ENCODE peak calls at places on chromosomes 1 and 21, in nine cellular contexts. S is cardiac muscle cell, B is heart right ventricle, C is astrocyte of the spinal cord, G is cardiac fibroblast, Q is IMR-90, A is lung, H is lower lobe of right lung, W is neural progenitor cell. Z is an unnamed sample.
A peak's percentile ranks its signal among the peaks of the same experiment; 100 is the strongest.

GRCh38 chr1:9121891-9122409 is 7.0 kb downstream of the GPR157 start:
- DNase-seq in S (no peak), B (no peak), C (no peak), G (no peak), Q (no peak), A (no peak), H (no peak), W (no peak), Z (no peak)

GRCh38 chr1:119318466-119319309 is 49.9 kb upstream of the HAO2 start:
- DNase-seq in S (no peak), B (no peak), C (no peak), G (no peak), Q (no peak), A (no peak), H (no peak), W (no peak), Z (no peak)

GRCh38 chr1:108896160-108897150 is 19.7 kb downstream of the GPSM2 start:
- DNase-seq in S (no peak), B (no peak), C (peak; percentile 27), G (no peak), Q (peak; percentile 66), A (no peak), H (no peak), W (no peak), Z (no peak)

GRCh38 chr1:182348916-182349747 is 42.5 kb downstream of the GLUL start:
- DNase-seq in S (peak; percentile 18), B (peak; percentile 71), C (no peak), G (no peak), Q (no peak), A (no peak), H (no peak), W (no peak), Z (peak; percentile 17)

GRCh38 chr1:199029401-199029800 is 390.6 kb downstream of the PTPRC start:
- DNase-seq in S (peak; percentile 30), B (no peak), C (peak; percentile 68), G (peak; percentile 54), Q (peak; percentile 77), A (no peak), H (no peak), W (no peak), Z (no peak)

GRCh38 chr1:24393892-24394291 is 19.7 kb downstream of the STPG1 start:
- DNase-seq in S (peak; percentile 57), B (no peak), C (peak; percentile 61), G (peak; percentile 62), Q (peak; percentile 81), A (peak; percentile 15), H (no peak), W (no peak), Z (no peak)

GRCh38 chr1:38923607-38924006 is 18.0 kb downstream of the RHBDL2 start:
- DNase-seq in S (no peak), B (no peak), C (no peak), G (peak; percentile 19), Q (no peak), A (no peak), H (no peak), W (no peak), Z (no peak)

GRCh38 chr1:55696891-55697290 is 481.7 kb upstream of the USP24 start:
- DNase-seq in S (no peak), B (no peak), C (no peak), G (peak; percentile 39), Q (peak; percentile 32), A (no peak), H (no peak), W (no peak), Z (no peak)

GRCh38 chr1:220983877-220984635 is 104.8 kb downstream of the HLX start:
- DNase-seq in S (no peak), B (no peak), C (no peak), G (no peak), Q (no peak), A (no peak), H (no peak), W (peak; percentile 45), Z (no peak)

GRCh38 chr21:33991091-33991490 is 75.5 kb upstream of the ATP5PO start:
- DNase-seq in S (no peak), B (no peak), C (no peak), G (no peak), Q (no peak), A (no peak), H (no peak), W (no peak), Z (no peak)

GRCh38 chr1:150507912-150508864 is at the start of gene ECM1:
- DNase-seq in S (peak; percentile 78), B (peak; percentile 79), C (peak; percentile 73), G (peak; percentile 82), Q (peak; percentile 84), A (peak; percentile 45), H (peak; percentile 42), W (no peak), Z (no peak)

GRCh38 chr21:32061755-32062154 is 188.9 kb downstream of the HUNK start:
- DNase-seq in S (no peak), B (no peak), C (no peak), G (no peak), Q (no peak), A (no peak), H (no peak), W (no peak), Z (no peak)

GRCh38 chr1:100387644-100388350 is 35.5 kb downstream of the CDC14A start:
- DNase-seq in S (peak; percentile 7), B (no peak), C (peak; percentile 17), G (peak; percentile 44), Q (peak; percentile 64), A (no peak), H (no peak), W (no peak), Z (no peak)

GRCh38 chr21:43719748-43720538 is 1.0 kb downstream of the PDXK start:
- DNase-seq in S (no peak), B (no peak), C (no peak), G (no peak), Q (no peak), A (no peak), H (peak; percentile 76), W (peak; percentile 36), Z (no peak)

GRCh38 chr1:68313736-68314594 is 81.6 kb upstream of the WLS start:
- DNase-seq in S (no peak), B (no peak), C (no peak), G (peak; percentile 50), Q (no peak), A (no peak), H (no peak), W (peak; percentile 24), Z (no peak)
- H3K4me3 ChIP-seq in S (no peak overlapping the region), B (no peak overlapping the region), C (no peak overlapping the region), G (no peak overlapping the region), Q (no peak overlapping the region), A (no peak overlapping the region), H (no peak overlapping the region), W (no peak overlapping the region), Z (no peak overlapping the region)

GRCh38 chr1:94528826-94529225 is 12.7 kb downstream of the F3 start:
- DNase-seq in S (no peak), B (no peak), C (no peak), G (no peak), Q (no peak), A (no peak), H (no peak), W (no peak), Z (no peak)

GRCh38 chr1:94529416-94529815 is 12.1 kb downstream of the F3 start:
- DNase-seq in S (no peak), B (no peak), C (no peak), G (no peak), Q (no peak), A (no peak), H (no peak), W (no peak), Z (no peak)

GRCh38 chr1:94531664-94532063 is 9.9 kb downstream of the F3 start:
- DNase-seq in S (no peak), B (no peak), C (no peak), G (no peak), Q (no peak), A (no peak), H (no peak), W (no peak), Z (no peak)

GRCh38 chr1:94530373-94530878 is 11.1 kb downstream of the F3 start:
- DNase-seq in S (no peak), B (no peak), C (no peak), G (no peak), Q (no peak), A (no peak), H (no peak), W (no peak), Z (no peak)

DNA sequence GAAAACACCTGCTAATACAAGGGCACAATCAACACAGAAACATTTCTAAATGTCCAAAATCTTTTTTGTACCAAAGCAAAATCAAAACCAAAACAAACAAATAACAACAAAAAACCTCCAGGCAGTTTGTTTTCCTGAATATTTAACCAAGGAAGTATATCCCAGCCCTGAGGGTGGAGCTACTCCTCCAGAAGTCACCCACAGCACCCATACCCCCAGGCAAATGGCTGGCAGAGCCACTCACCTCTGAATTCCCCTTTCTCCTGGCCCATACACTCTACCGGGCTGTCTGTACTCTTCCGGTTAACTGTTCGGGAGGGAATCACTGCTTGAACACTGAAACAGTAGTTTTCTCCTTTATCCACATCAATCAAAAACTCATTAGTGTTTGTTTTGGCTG is 9.5 kb downstream of the F3 start:
- DNase-seq in S (no peak), B (no peak), C (no peak), G (no peak), Q (no peak), A (no peak), H (no peak), W (no peak), Z (no peak)
- TF ChIP-seq CTCF in S (no peak), B (no peak), C (no peak), G (no peak), Q (no peak), A (no peak), H (no peak), W (peak; percentile 25), Z (no peak)

GRCh38 chr1:31669786-31670582 is 25.3 kb upstream of the PEF1 start:
- DNase-seq in S (peak; percentile 70), B (peak; percentile 83), C (peak; percentile 68), G (peak; percentile 63), Q (peak; percentile 20), A (peak; percentile 86), H (peak; percentile 85), W (peak; percentile 34), Z (peak; percentile 68)

GRCh38 chr1:31668303-31668883 is 23.7 kb upstream of the PEF1 start:
- DNase-seq in S (no peak), B (no peak), C (no peak), G (no peak), Q (no peak), A (no peak), H (no peak), W (no peak), Z (no peak)

GRCh38 chr1:31670583-31670944 is 25.9 kb upstream of the PEF1 start:
- DNase-seq in S (no peak), B (no peak), C (no peak), G (no peak), Q (no peak), A (no peak), H (no peak), W (no peak), Z (no peak)

GRCh38 chr1:31671147-31671546 is 26.5 kb upstream of the PEF1 start:
- DNase-seq in S (no peak), B (no peak), C (no peak), G (no peak), Q (no peak), A (no peak), H (no peak), W (no peak), Z (no peak)

GRCh38 chr1:31669433-31669785 is 24.7 kb upstream of the PEF1 start:
- DNase-seq in S (no peak), B (no peak), C (no peak), G (no peak), Q (no peak), A (no peak), H (no peak), W (no peak), Z (no peak)
- H3K4me3 ChIP-seq in S (no peak overlapping the region), B (peak overlapping the region; percentile 6), C (no peak overlapping the region), G (no peak overlapping the region), Q (no peak overlapping the region), A (no peak overlapping the region), H (no peak overlapping the region), W (no peak overlapping the region), Z (peak overlapping the region; percentile 32)

GRCh38 chr1:34113362-34113761 is 51.7 kb downstream of the CSMD2 start:
- DNase-seq in S (no peak), B (no peak), C (no peak), G (no peak), Q (no peak), A (peak; percentile 3), H (no peak), W (peak; percentile 68), Z (no peak)
- TF ChIP-seq CTCF in S (no peak), B (no peak), C (peak; percentile 5), G (no peak), Q (no peak), A (no peak), H (no peak), W (peak; percentile 34), Z (peak; percentile 1)

Z was measured in retinal pigment epithelial cell.